ENCODE peak calls at places on chromosome 15, in six cellular contexts. M, J, B, R, W and A are unnamed samples.
A peak's percentile ranks its signal among the peaks of the same experiment; 100 is the strongest.

GRCh38 chr15:99385865-99386264 is 134.6 kb downstream of the LRRC28 start:
- DNase-seq in W (peak; percentile 77), J (no peak), R (peak; percentile 86), M (peak; percentile 58), B (no peak), A (peak; percentile 70)

GRCh38 chr15:50003786-50004334 is 115.2 kb downstream of the ATP8B4 start:
- DNase-seq in R (peak; percentile 79), B (peak; percentile 91), W (peak; percentile 78), M (peak; percentile 52), J (peak; percentile 74), A (peak; percentile 87)

GRCh38 chr15:64816452-64816851 is 9.0 kb downstream of the PIF1 start:
- DNase-seq in B (no peak), J (no peak), R (peak; percentile 70), W (no peak), M (peak; percentile 29), A (no peak)

GRCh38 chr15:67776600-67776999 is 48.7 kb upstream of the SKOR1 start:
- DNase-seq in J (no peak), M (peak; percentile 82), B (no peak), W (no peak), R (no peak), A (no peak)

GRCh38 chr15:41281236-41281635 is 50.2 kb downstream of the CHP1 start:
- DNase-seq in B (no peak), J (no peak), M (peak; percentile 90), W (no peak), R (no peak), A (no peak)

GRCh38 chr15:89364741-89365450 is 30.3 kb upstream of the POLG start:
- DNase-seq in J (no peak), R (no peak), M (no peak), B (no peak), W (no peak), A (peak; percentile 30)

GRCh38 chr15:80620931-80621330 is 74.2 kb upstream of the ABHD17C start:
- DNase-seq in J (no peak), R (no peak), W (no peak), M (no peak), B (no peak), A (no peak)

GRCh38 chr15:28876131-28876844 is 9.5 kb upstream of the APBA2 start:
- DNase-seq in W (no peak), R (no peak), B (no peak), J (no peak), M (no peak), A (peak; percentile 34)

GRCh38 chr15:100007609-100008008 is 274.4 kb upstream of the LYSMD4 start:
- DNase-seq in R (no peak), B (no peak), M (no peak), W (no peak), J (no peak), A (no peak)

GRCh38 chr15:99717129-99718024 is 15.9 kb downstream of the LYSMD4 start:
- DNase-seq in R (no peak), J (no peak), B (no peak), W (no peak), M (no peak), A (no peak)

GRCh38 chr15:58840048-58840447 is 68.9 kb downstream of the MINDY2 start:
- DNase-seq in W (no peak), J (no peak), R (no peak), B (no peak), M (no peak), A (no peak)

GRCh38 chr15:85658816-85659215 is 135.9 kb downstream of the KLHL25 start:
- DNase-seq in R (no peak), M (no peak), J (no peak), W (no peak), B (no peak), A (no peak)

GRCh38 chr15:98903377-98904018 is 104.1 kb downstream of the PGPEP1L start:
- DNase-seq in M (peak; percentile 88), J (no peak), W (no peak), B (no peak), R (no peak), A (no peak)

GRCh38 chr15:90571063-90571541 is 41.4 kb downstream of the CRTC3 start:
- DNase-seq in M (no peak), J (peak; percentile 60), R (no peak), W (no peak), B (no peak), A (peak; percentile 66)

GRCh38 chr15:100694381-100695012 is 92.1 kb downstream of the ASB7 start:
- DNase-seq in B (peak; percentile 61), J (no peak), M (no peak), R (no peak), W (peak; percentile 67), A (no peak)

GRCh38 chr15:84949043-84949442 is 32.6 kb upstream of the PDE8A start:
- DNase-seq in B (peak; percentile 13), M (peak; percentile 73), J (no peak), W (no peak), R (no peak), A (no peak)

GRCh38 chr15:94381384-94381783 is 150.0 kb downstream of the MCTP2 start:
- DNase-seq in W (no peak), J (no peak), B (no peak), M (no peak), R (no peak), A (no peak)

GRCh38 chr15:72585659-72586058 is 68.8 kb upstream of the GOLGA6B start:
- DNase-seq in W (no peak), M (no peak), B (no peak), R (no peak), J (no peak), A (no peak)

GRCh38 chr15:52343831-52344230 is 48.2 kb upstream of the MYO5C start:
- DNase-seq in J (no peak), R (no peak), W (no peak), M (no peak), B (no peak), A (no peak)

GRCh38 chr15:34616613-34617012 is 33.2 kb upstream of the GOLGA8B start:
- DNase-seq in J (no peak), B (no peak), R (no peak), M (no peak), W (no peak), A (no peak)

GRCh38 chr15:22979699-22980188 is 424 bp downstream of the CYFIP1 start:
- DNase-seq in M (peak; percentile 94), J (no peak), R (no peak), B (peak; percentile 68), W (peak; percentile 28), A (peak; percentile 89)

GRCh38 chr15:94607176-94607654 is 375.9 kb downstream of the MCTP2 start:
- DNase-seq in R (no peak), W (peak; percentile 36), M (no peak), B (peak; percentile 83), J (no peak), A (no peak)

GRCh38 chr15:93196136-93196670 is 107.2 kb upstream of the RGMA start:
- DNase-seq in W (no peak), B (no peak), R (no peak), M (no peak), J (no peak), A (no peak)

GRCh38 chr15:92323480-92323879 is 70.2 kb upstream of the ST8SIA2 start:
- DNase-seq in R (no peak), W (no peak), M (no peak), J (no peak), B (no peak), A (no peak)

GRCh38 chr15:64636101-64636500 is 139.3 kb downstream of the RBPMS2 start:
- DNase-seq in R (no peak), J (no peak), B (no peak), M (no peak), W (no peak), A (no peak)

GRCh38 chr15:56049577-56049976 is 56.2 kb upstream of the NEDD4 start:
- DNase-seq in J (no peak), B (no peak), W (no peak), M (no peak), R (no peak), A (no peak)

GRCh38 chr15:23866832-23867231 is 179.7 kb upstream of the NDN start:
- DNase-seq in B (no peak), R (no peak), J (no peak), M (no peak), W (no peak), A (no peak)

GRCh38 chr15:31434418-31435255 is 108.0 kb downstream of the KLF13 start:
- DNase-seq in J (no peak), M (peak; percentile 99), B (peak; percentile 74), W (peak; percentile 65), R (no peak), A (peak; percentile 82)

GRCh38 chr15:62307551-62307950 is 142.5 kb upstream of the C2CD4B start:
- DNase-seq in W (no peak), B (no peak), J (no peak), R (no peak), M (peak; percentile 83), A (no peak)

GRCh38 chr15:89361451-89362202 is 27.0 kb upstream of the POLG start:
- DNase-seq in R (peak; percentile 67), M (peak; percentile 100), J (peak; percentile 63), B (peak; percentile 73), W (peak; percentile 32), A (peak; percentile 89)

GRCh38 chr15:66700412-66700801 is 1.6 kb upstream of the SMAD6 start:
- DNase-seq in J (no peak), B (no peak), W (no peak), M (no peak), R (no peak), A (no peak)
- H3K27ac ChIP-seq in J (peak overlapping the region; percentile 81), B (peak overlapping the region; percentile 87), W (peak overlapping the region; percentile 33), M (peak overlapping the region; percentile 45), R (peak overlapping the region; percentile 51), A (peak overlapping the region; percentile 84)

GRCh38 chr15:40108061-40108854 is 421 bp downstream of the BMF start:
- DNase-seq in M (peak; percentile 96), W (peak; percentile 81), R (peak; percentile 73), B (peak; percentile 95), J (peak; percentile 59), A (peak; percentile 56)
- TF ChIP-seq CTCF in M (no peak), W (no peak), R (no peak), B (no peak), J (no peak), A (no peak)

DNA sequence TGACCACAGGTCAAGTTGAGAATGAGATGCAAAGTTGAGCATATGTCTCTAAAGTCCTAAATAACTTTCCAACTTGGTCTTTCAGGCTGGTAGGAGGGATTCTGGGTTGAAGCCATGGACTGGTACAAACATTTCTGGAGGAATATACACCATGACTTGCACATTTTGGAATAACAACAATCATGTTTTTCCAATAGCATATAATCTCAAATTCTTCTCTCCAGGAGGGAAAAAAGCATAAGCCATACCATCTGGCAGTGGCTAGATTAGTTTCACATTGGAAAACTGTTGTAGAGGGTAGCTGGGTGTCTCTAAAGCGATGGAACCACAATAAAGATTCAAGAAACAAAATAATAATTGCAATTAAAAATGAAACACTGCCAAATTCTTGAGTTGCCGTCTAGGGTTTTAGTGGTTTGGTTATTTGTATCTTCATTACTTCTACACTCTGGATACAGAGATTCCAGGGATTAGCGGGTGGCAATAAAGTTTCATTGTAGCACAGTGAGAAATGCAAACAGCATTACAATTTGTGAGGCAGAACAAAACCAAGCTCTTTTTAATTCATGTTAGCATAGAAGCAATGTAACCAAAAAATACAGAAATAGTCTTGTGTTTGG is 278.5 kb upstream of the RASGRP1 start:
- DNase-seq in J (no peak), W (no peak), B (no peak), R (no peak), M (no peak), A (no peak)
- H3K27ac ChIP-seq in J (no peak overlapping the region), W (no peak overlapping the region), B (no peak overlapping the region), R (no peak overlapping the region), M (peak overlapping the region; percentile 64), A (no peak overlapping the region)

DNA sequence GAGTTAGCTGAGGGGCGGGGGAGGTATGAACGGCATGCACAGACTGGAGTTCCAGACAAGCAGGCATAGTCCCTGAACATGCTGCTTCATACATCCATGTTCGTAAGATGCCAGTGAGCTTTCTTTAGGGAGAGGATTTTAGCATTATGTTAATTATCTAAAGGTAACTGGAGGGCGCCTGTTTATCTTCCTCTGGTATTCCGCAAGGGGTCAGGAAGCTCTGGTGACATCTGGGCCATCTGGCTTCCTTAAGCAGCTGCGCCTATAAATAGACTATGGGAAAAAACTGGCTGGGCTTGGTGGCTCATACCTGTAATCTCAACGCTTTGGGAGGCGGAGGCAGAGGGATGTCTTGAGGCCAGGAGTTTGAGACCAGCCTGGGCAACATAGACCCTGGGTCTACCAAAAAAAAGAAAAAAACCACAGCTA is 1.5 kb upstream of the FBXO22 start:
- DNase-seq in W (no peak), R (no peak), M (no peak), J (no peak), B (no peak), A (no peak)
- TF ChIP-seq CTCF in W (no peak), R (no peak), M (no peak), J (no peak), B (no peak), A (no peak)